ENCODE peak calls at places on chromosomes 5 and 9, in six cellular contexts. One of them, this sample, is unnamed.

GRCh38 chr5:139133237-139133636 is 64.9 kb downstream of the SIL1 start:
- DNase-seq in GM04504: no peak
- DNase-seq in T-helper 2 cell: no peak
- DNase-seq in cardiac fibroblast: no peak
- DNase-seq in amniotic stem cell: no peak
- DNase-seq in astrocyte of the spinal cord: no peak
- DNase-seq in this sample: no peak

GRCh38 chr5:175516933-175517823 is 38.8 kb downstream of the SFXN1 start:
- DNase-seq in GM04504: no peak
- DNase-seq in T-helper 2 cell: no peak
- DNase-seq in cardiac fibroblast: no peak
- DNase-seq in amniotic stem cell: no peak
- DNase-seq in astrocyte of the spinal cord: no peak
- DNase-seq in this sample: peak; percentile 8

GRCh38 chr9:101026824-101027223 is 1.7 kb upstream of the PLPPR1 start:
- DNase-seq in GM04504: no peak
- DNase-seq in T-helper 2 cell: no peak
- DNase-seq in cardiac fibroblast: no peak
- DNase-seq in amniotic stem cell: no peak
- DNase-seq in astrocyte of the spinal cord: no peak
- DNase-seq in this sample: no peak

GRCh38 chr5:6506631-6507030 is 58.0 kb downstream of the UBE2QL1 start:
- DNase-seq in GM04504: no peak
- DNase-seq in T-helper 2 cell: no peak
- DNase-seq in cardiac fibroblast: no peak
- DNase-seq in amniotic stem cell: no peak
- DNase-seq in astrocyte of the spinal cord: no peak
- DNase-seq in this sample: no peak

GRCh38 chr5:28254846-28255245 is 1216.5 kb upstream of the CDH9 start:
- DNase-seq in GM04504: no peak
- DNase-seq in T-helper 2 cell: no peak
- DNase-seq in cardiac fibroblast: no peak
- DNase-seq in amniotic stem cell: no peak
- DNase-seq in astrocyte of the spinal cord: peak; percentile 90
- DNase-seq in this sample: no peak

GRCh38 chr9:131203438-131204219 is 72.7 kb downstream of the FAM78A start:
- DNase-seq in GM04504: no peak
- DNase-seq in T-helper 2 cell: no peak
- DNase-seq in cardiac fibroblast: no peak
- DNase-seq in amniotic stem cell: no peak
- DNase-seq in astrocyte of the spinal cord: no peak
- DNase-seq in this sample: no peak

GRCh38 chr9:19940808-19941207 is 152.0 kb upstream of the SLC24A2 start:
- DNase-seq in GM04504: no peak
- DNase-seq in T-helper 2 cell: no peak
- DNase-seq in cardiac fibroblast: no peak
- DNase-seq in amniotic stem cell: no peak
- DNase-seq in astrocyte of the spinal cord: no peak
- DNase-seq in this sample: no peak

GRCh38 chr5:83724915-83725314 is 4.3 kb upstream of the HAPLN1 start:
- DNase-seq in GM04504: no peak
- DNase-seq in T-helper 2 cell: no peak
- DNase-seq in cardiac fibroblast: no peak
- DNase-seq in amniotic stem cell: no peak
- DNase-seq in astrocyte of the spinal cord: no peak
- DNase-seq in this sample: no peak

GRCh38 chr9:36050472-36050871 is 13.8 kb downstream of the RECK start:
- DNase-seq in GM04504: no peak
- DNase-seq in T-helper 2 cell: no peak
- DNase-seq in cardiac fibroblast: no peak
- DNase-seq in amniotic stem cell: no peak
- DNase-seq in astrocyte of the spinal cord: no peak
- DNase-seq in this sample: no peak

This sample was measured in caudate nucleus.